ENCODE peak calls at places on chromosomes 4 and X, in four cellular contexts. Z is GM12878, D is K562, K is SK-N-SH. W is an unnamed sample.

GRCh38 chr4:6767725-6768538 is 14.6 kb upstream of the KIAA0232 start:
- DNase-seq in Z (no peak), D (no peak), K (no peak), W (no peak)

GRCh38 chr4:136484996-136485395 is 1047.3 kb downstream of the PCDH18 start:
- DNase-seq in Z (no peak), D (no peak), K (no peak), W (no peak)

GRCh38 chrX:71542411-71542810 is 9.5 kb downstream of the OGT start:
- DNase-seq in Z (no peak), D (no peak), K (no peak), W (no peak)

GRCh38 chr4:3766791-3767561 is 791 bp downstream of the ADRA2C start:
- DNase-seq in Z (no peak), D (no peak), K (peak; percentile 75), W (no peak)

GRCh38 chrX:115147220-115147619 is 42.0 kb upstream of the RBMXL3 start:
- DNase-seq in Z (no peak), D (peak; percentile 6), K (peak; percentile 6), W (no peak)

GRCh38 chr4:146522862-146523205 is 1.1 kb upstream of the SLC10A7 start:
- DNase-seq in Z (no peak), D (no peak), K (no peak), W (no peak)

GRCh38 chrX:120426599-120426998 is 42.5 kb downstream of the LAMP2 start:
- DNase-seq in Z (no peak), D (no peak), K (no peak), W (no peak)

GRCh38 chr4:1199556-1200331 is 27.4 kb upstream of the SPON2 start:
- DNase-seq in Z (no peak), D (no peak), K (peak; percentile 23), W (no peak)

GRCh38 chr4:52864816-52865215 is 2.7 kb downstream of the RASL11B start:
- DNase-seq in Z (no peak), D (no peak), K (peak; percentile 59), W (no peak)

GRCh38 chr4:165873298-165874071 is 448 bp downstream of the TLL1 start:
- DNase-seq in Z (no peak), D (no peak), K (peak; percentile 77), W (peak; percentile 71)

GRCh38 chr4:165542476-165542875 is 163.7 kb downstream of the CPE start:
- DNase-seq in Z (no peak), D (no peak), K (no peak), W (no peak)

GRCh38 chr4:1192091-1192492 is 19.7 kb upstream of the SPON2 start:
- DNase-seq in Z (no peak), D (no peak), K (peak; percentile 57), W (no peak)

GRCh38 chr4:15213415-15213814 is 211.1 kb downstream of the CPEB2 start:
- DNase-seq in Z (no peak), D (no peak), K (no peak), W (no peak)

GRCh38 chr4:16794816-16795445 is 103.5 kb downstream of the LDB2 start:
- DNase-seq in Z (no peak), D (peak; percentile 63), K (peak; percentile 45), W (peak; percentile 10)

GRCh38 chrX:22542641-22543040 is 269.9 kb downstream of the CBLL2 start:
- DNase-seq in Z (no peak), D (no peak), K (no peak), W (no peak)

DNA sequence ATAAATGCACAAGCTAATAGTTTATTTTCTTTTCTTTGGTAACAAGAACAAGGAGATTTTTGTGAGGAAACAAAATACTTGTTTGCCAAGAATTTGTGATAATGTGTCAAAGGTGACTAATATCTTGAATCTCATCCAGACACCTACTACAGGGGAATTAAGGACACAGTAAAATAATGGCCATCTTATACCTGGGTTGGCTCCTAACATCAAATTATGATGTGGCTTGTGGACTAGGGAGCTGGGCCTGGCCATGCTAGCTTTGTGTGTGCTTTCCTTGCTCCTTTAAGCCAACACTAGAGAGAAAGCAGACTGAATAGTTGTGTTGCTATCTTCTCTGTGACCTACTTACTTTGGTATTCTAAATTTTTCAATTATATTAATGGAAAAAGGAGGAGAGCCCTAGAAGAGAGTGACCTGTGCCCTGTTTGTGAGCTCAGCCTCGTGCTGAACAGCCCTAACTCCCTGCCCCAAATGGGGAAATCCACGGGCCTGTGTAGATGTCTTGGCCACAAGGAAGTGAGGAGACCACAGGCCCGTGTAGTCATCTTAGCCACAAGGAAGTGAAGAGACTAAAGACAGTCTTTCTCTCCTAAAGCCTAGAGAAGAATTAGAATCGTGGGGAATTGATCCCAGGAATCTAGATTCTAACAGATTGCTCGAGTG is 23.3 kb downstream of the ARHGAP24 start:
- DNase-seq in Z (peak; percentile 40), D (no peak), K (no peak), W (no peak)
- TF ChIP-seq NRF1 in Z (no peak), D (no peak), K (no peak), W (no peak)

DNA sequence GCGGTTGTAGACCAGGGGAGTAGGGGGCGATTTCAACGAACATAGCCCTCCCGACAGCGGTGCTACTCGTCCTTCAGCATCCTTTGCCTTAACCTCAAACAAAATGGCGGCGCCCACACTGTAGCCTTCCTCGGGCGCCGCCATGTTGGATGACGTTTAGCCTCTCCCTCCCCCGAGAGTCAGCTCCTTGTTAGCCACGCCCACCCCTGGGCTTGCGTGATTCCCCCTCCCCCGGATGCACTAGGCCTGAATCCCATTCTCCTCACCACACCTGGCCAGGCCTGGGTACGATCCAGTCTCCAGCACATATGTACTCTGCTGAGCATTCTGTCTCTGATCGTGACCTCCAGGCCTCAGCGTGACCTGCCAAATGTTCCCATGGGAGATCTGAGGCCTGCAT is 49.0 kb upstream of the ZNF157 start:
- DNase-seq in Z (no peak), D (peak; percentile 44), K (no peak), W (peak; percentile 78)
- TF ChIP-seq NRF1 in Z (no peak), D (no peak), K (no peak), W (no peak)

DNA sequence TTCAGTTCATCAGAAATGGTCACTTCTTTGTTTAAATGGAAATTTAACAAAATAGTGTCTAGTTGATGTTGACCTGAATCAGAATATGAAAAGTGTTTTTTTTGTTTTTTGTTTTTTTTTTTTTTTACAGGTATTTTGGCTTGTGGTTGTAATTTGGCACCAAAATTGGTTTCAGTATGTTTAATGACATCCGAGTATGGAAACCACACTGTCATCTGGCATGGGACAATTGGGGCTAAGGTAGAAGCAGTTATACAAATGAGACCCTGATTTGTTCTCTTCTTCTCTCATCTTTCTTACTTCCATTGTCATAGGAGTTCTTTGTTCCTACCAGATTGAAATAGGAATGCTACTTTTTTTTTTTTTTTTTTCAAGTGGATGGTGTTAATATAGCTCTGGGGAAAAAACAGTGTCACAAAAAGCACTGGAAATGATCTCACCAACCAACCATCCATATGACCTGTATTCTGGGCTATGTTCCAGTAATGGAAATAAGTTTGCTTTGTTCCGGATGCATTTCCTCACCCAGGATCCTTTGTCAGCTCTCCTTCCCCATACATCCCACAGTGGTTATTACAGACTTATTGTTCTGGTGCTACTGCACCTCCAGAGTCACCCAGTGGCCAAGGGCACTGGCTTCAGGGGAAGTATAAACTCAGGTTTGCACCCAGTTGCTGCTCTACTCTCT is 95.8 kb downstream of the ATXN3L start:
- DNase-seq in Z (no peak), D (no peak), K (no peak), W (no peak)
- TF ChIP-seq NRF1 in Z (no peak), D (no peak), K (no peak), W (no peak)

GRCh38 chrX:70132877-70133302 is 357 bp upstream of the IGBP1 start:
- DNase-seq in Z (no peak), D (no peak), K (no peak), W (no peak)
- TF ChIP-seq NRF1 in Z (no peak), D (no peak), K (no peak), W (no peak)

GRCh38 chr4:151324124-151324448 is 1.3 kb downstream of the SH3D19 start:
- DNase-seq in Z (no peak), D (no peak), K (no peak), W (no peak)

GRCh38 chr4:151322565-151322964 is 2.8 kb downstream of the SH3D19 start:
- DNase-seq in Z (no peak), D (no peak), K (no peak), W (no peak)

GRCh38 chr4:151321586-151321985 is 3.8 kb downstream of the SH3D19 start:
- DNase-seq in Z (no peak), D (no peak), K (no peak), W (no peak)

GRCh38 chr4:151325320-151326246 is at the start of gene SH3D19:
- DNase-seq in Z (no peak), D (peak; percentile 6), K (peak; percentile 88), W (peak; percentile 75)

GRCh38 chr4:151324449-151325319 is 721 bp downstream of the SH3D19 start:
- DNase-seq in Z (no peak), D (peak; percentile 15), K (peak; percentile 64), W (peak; percentile 71)
- TF ChIP-seq NRF1 in Z (no peak), D (no peak), K (no peak), W (no peak)

GRCh38 chr4:145279122-145279960 is 99.0 kb upstream of the OTUD4 start:
- DNase-seq in Z (no peak), D (no peak), K (peak; percentile 12), W (no peak)
- TF ChIP-seq NRF1 in Z (no peak), D (no peak), K (no peak), W (no peak)

DNA sequence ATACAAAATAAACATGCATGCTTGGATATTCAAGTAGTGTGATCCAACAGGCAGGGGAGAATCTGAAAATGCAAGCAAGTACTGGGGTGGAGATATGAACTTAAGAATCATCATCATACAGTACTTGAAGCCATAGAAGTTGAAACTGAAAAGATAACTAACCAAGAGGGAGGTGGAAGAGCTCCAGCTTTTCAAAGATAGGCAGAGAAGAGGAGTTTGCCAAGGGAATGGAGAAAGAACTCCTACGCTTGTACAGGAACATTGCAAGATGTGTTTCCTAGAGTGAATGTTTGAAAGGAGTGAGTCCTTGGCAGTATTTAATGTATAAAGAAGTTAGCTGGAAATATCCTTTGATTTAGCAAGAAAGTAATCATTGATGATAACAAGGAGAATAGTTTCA is 106.2 kb upstream of the FRMPD4 start:
- DNase-seq in Z (no peak), D (no peak), K (no peak), W (no peak)
- TF ChIP-seq NRF1 in Z (no peak), D (no peak), K (no peak), W (no peak)

GRCh38 chr4:155787113-155787710 is 28.4 kb downstream of the GUCY1B1 start:
- DNase-seq in Z (peak; percentile 19), D (no peak), K (peak; percentile 65), W (no peak)
- TF ChIP-seq NRF1 in Z (no peak), D (no peak), K (no peak), W (no peak)

GRCh38 chr4:148515248-148515647 is 73.0 kb upstream of the NR3C2 start:
- DNase-seq in Z (no peak), D (no peak), K (no peak), W (no peak)
- TF ChIP-seq NRF1 in Z (no peak), D (no peak), K (no peak), W (no peak)